ENCODE peak calls at places on chromosome 16, in ten cellular contexts. B, Q, O, H, U, T, G, V, E and W are unnamed samples.

GRCh38 chr16:81446318-81447275 is 2.0 kb downstream of the CMIP start:
- DNase-seq in B (no peak), Q (peak), O (no peak), H (peak), U (no peak), T (no peak), G (no peak), V (peak), E (no peak), W (no peak)

GRCh38 chr16:88870608-88871348 is 4.3 kb upstream of the PABPN1L start:
- DNase-seq in B (no peak), Q (no peak), O (no peak), H (no peak), U (peak), T (no peak), G (no peak), V (no peak), E (no peak), W (no peak)

GRCh38 chr16:73025506-73026131 is 22.3 kb downstream of the ZFHX3 start:
- DNase-seq in B (no peak), Q (no peak), O (no peak), H (no peak), U (no peak), T (no peak), G (no peak), V (no peak), E (no peak), W (no peak)

GRCh38 chr16:25011891-25012499 is 3.2 kb downstream of the ARHGAP17 start:
- DNase-seq in B (no peak), Q (no peak), O (no peak), H (no peak), U (no peak), T (no peak), G (no peak), V (peak), E (no peak), W (no peak)

GRCh38 chr16:920722-921121 is 50.1 kb downstream of the LMF1 start:
- DNase-seq in B (no peak), Q (no peak), O (no peak), H (no peak), U (no peak), T (no peak), G (no peak), V (peak), E (peak), W (peak)

GRCh38 chr16:56352351-56353053 is 72.8 kb downstream of the AMFR start:
- DNase-seq in B (no peak), Q (no peak), O (no peak), H (no peak), U (no peak), T (no peak), G (no peak), V (no peak), E (no peak), W (no peak)

GRCh38 chr16:67528870-67529638 is 425 bp downstream of the RIPOR1 start:
- DNase-seq in B (no peak), Q (peak), O (no peak), H (no peak), U (no peak), T (no peak), G (no peak), V (peak), E (peak), W (no peak)

GRCh38 chr16:7342598-7342997 is 10.0 kb downstream of the RBFOX1 start:
- DNase-seq in B (no peak), Q (no peak), O (no peak), H (no peak), U (no peak), T (no peak), G (no peak), V (no peak), E (no peak), W (no peak)

GRCh38 chr16:88705746-88706287 is 391 bp downstream of the RNF166 start:
- DNase-seq in B (no peak), Q (peak), O (no peak), H (no peak), U (no peak), T (no peak), G (no peak), V (peak), E (no peak), W (no peak)

GRCh38 chr16:10852948-10853347 is 24.1 kb upstream of the CIITA start:
- DNase-seq in B (no peak), Q (no peak), O (no peak), H (no peak), U (no peak), T (no peak), G (no peak), V (no peak), E (no peak), W (no peak)

GRCh38 chr16:16014329-16015224 is 65.2 kb downstream of the ABCC1 start:
- DNase-seq in B (no peak), Q (no peak), O (no peak), H (peak), U (no peak), T (peak), G (no peak), V (peak), E (peak), W (no peak)

GRCh38 chr16:68234188-68235104 is 1.5 kb downstream of the ESRP2 start:
- DNase-seq in B (no peak), Q (no peak), O (no peak), H (peak), U (no peak), T (no peak), G (no peak), V (peak), E (no peak), W (no peak)

GRCh38 chr16:71542377-71542776 is 16.2 kb downstream of the CHST4 start:
- DNase-seq in B (no peak), Q (peak), O (no peak), H (no peak), U (peak), T (peak), G (no peak), V (peak), E (peak), W (no peak)

GRCh38 chr16:30358990-30359870 is 4.1 kb upstream of the CD2BP2 start:
- DNase-seq in B (no peak), Q (no peak), O (no peak), H (no peak), U (no peak), T (no peak), G (no peak), V (no peak), E (no peak), W (no peak)

GRCh38 chr16:68356249-68356918 is 45.6 kb downstream of the PRMT7 start:
- DNase-seq in B (no peak), Q (peak), O (no peak), H (no peak), U (no peak), T (no peak), G (no peak), V (no peak), E (no peak), W (no peak)

GRCh38 chr16:55418586-55418985 is 60.4 kb upstream of the MMP2 start:
- DNase-seq in B (no peak), Q (no peak), O (no peak), H (no peak), U (no peak), T (no peak), G (no peak), V (no peak), E (no peak), W (no peak)

GRCh38 chr16:15952265-15952711 is 2.9 kb downstream of the ABCC1 start:
- DNase-seq in B (no peak), Q (peak), O (no peak), H (no peak), U (no peak), T (no peak), G (no peak), V (no peak), E (no peak), W (no peak)

GRCh38 chr16:11310997-11311561 is 29.9 kb upstream of the PRM1 start:
- DNase-seq in B (no peak), Q (no peak), O (no peak), H (no peak), U (peak), T (no peak), G (no peak), V (no peak), E (no peak), W (no peak)

GRCh38 chr16:67236551-67237395 is 9.8 kb downstream of the TMEM208 start:
- DNase-seq in B (no peak), Q (peak), O (no peak), H (no peak), U (peak), T (peak), G (no peak), V (peak), E (peak), W (no peak)

GRCh38 chr16:88599092-88599733 is 29.0 kb downstream of the ZC3H18 start:
- DNase-seq in B (no peak), Q (no peak), O (no peak), H (peak), U (no peak), T (peak), G (no peak), V (no peak), E (no peak), W (no peak)

GRCh38 chr16:4703906-4704305 is 10.5 kb downstream of the NUDT16L1 start:
- DNase-seq in B (no peak), Q (no peak), O (no peak), H (no peak), U (no peak), T (no peak), G (no peak), V (no peak), E (no peak), W (no peak)

GRCh38 chr16:50680907-50681885 is at the start of gene SNX20:
- DNase-seq in B (no peak), Q (peak), O (no peak), H (no peak), U (peak), T (peak), G (no peak), V (no peak), E (no peak), W (no peak)

GRCh38 chr16:84088695-84089395 is 27.9 kb downstream of the MBTPS1 start:
- DNase-seq in B (no peak), Q (peak), O (no peak), H (no peak), U (peak), T (no peak), G (no peak), V (no peak), E (no peak), W (no peak)

GRCh38 chr16:84303516-84303915 is 8.8 kb downstream of the WFDC1 start:
- DNase-seq in B (no peak), Q (no peak), O (no peak), H (no peak), U (no peak), T (no peak), G (no peak), V (no peak), E (no peak), W (no peak)

GRCh38 chr16:87066695-87067556 is 250.3 kb downstream of the C16orf95 start:
- DNase-seq in B (no peak), Q (no peak), O (no peak), H (peak), U (no peak), T (no peak), G (no peak), V (no peak), E (no peak), W (no peak)

GRCh38 chr16:89123831-89124100 is 30.1 kb downstream of the ACSF3 start:
- DNase-seq in B (no peak), Q (no peak), O (no peak), H (no peak), U (no peak), T (no peak), G (no peak), V (no peak), E (no peak), W (no peak)